ENCODE peak calls at places on chromosomes 1 and 21, in five cellular contexts. One of them, this sample, is unnamed.

GRCh38 chr1:206464456-206464964 is 5.8 kb upstream of the IKBKE start:
- DNase-seq in heart right ventricle: no peak
- DNase-seq in MCF 10A: peak
- DNase-seq in A549: peak
- DNase-seq in HuH-7.5: no peak
- DNase-seq in this sample: no peak

GRCh38 chr1:211928993-211929637 is 98.6 kb upstream of the LPGAT1 start:
- DNase-seq in heart right ventricle: no peak
- DNase-seq in MCF 10A: peak
- DNase-seq in A549: peak
- DNase-seq in HuH-7.5: peak
- DNase-seq in this sample: peak

GRCh38 chr1:156076609-156077429 is 5.4 kb downstream of the MEX3A start:
- DNase-seq in heart right ventricle: peak
- DNase-seq in MCF 10A: no peak
- DNase-seq in A549: no peak
- DNase-seq in HuH-7.5: no peak
- DNase-seq in this sample: no peak

GRCh38 chr1:150621497-150622113 is 7.8 kb downstream of the ENSA start:
- DNase-seq in heart right ventricle: no peak
- DNase-seq in MCF 10A: peak
- DNase-seq in A549: peak
- DNase-seq in HuH-7.5: no peak
- DNase-seq in this sample: no peak

GRCh38 chr1:16254263-16254948 is 17.4 kb upstream of the CPLANE2 start:
- DNase-seq in heart right ventricle: no peak
- DNase-seq in MCF 10A: no peak
- DNase-seq in A549: no peak
- DNase-seq in HuH-7.5: no peak
- DNase-seq in this sample: no peak

GRCh38 chr1:19644761-19645543 is 841 bp downstream of the NBL1 start:
- DNase-seq in heart right ventricle: peak
- DNase-seq in MCF 10A: peak
- DNase-seq in A549: no peak
- DNase-seq in HuH-7.5: peak
- DNase-seq in this sample: peak

GRCh38 chr1:226862900-226863299 is 7.5 kb upstream of the PSEN2 start:
- DNase-seq in heart right ventricle: no peak
- DNase-seq in MCF 10A: peak
- DNase-seq in A549: peak
- DNase-seq in HuH-7.5: no peak
- DNase-seq in this sample: no peak

GRCh38 chr1:199684686-199685273 is 342.7 kb upstream of the NR5A2 start:
- DNase-seq in heart right ventricle: no peak
- DNase-seq in MCF 10A: peak
- DNase-seq in A549: peak
- DNase-seq in HuH-7.5: peak
- DNase-seq in this sample: peak

GRCh38 chr21:21481238-21481637 is 483.0 kb downstream of the NCAM2 start:
- DNase-seq in heart right ventricle: no peak
- DNase-seq in MCF 10A: no peak
- DNase-seq in A549: no peak
- DNase-seq in HuH-7.5: no peak
- DNase-seq in this sample: no peak

GRCh38 chr21:41761211-41762181 is 5.4 kb downstream of the RIPK4 start:
- DNase-seq in heart right ventricle: peak
- DNase-seq in MCF 10A: peak
- DNase-seq in A549: peak
- DNase-seq in HuH-7.5: no peak
- DNase-seq in this sample: peak

GRCh38 chr1:192795913-192796312 is 12.9 kb upstream of the RGS2 start:
- DNase-seq in heart right ventricle: no peak
- DNase-seq in MCF 10A: no peak
- DNase-seq in A549: no peak
- DNase-seq in HuH-7.5: no peak
- DNase-seq in this sample: no peak

GRCh38 chr1:246567258-246568235 is 1.3 kb downstream of the CNST start:
- DNase-seq in heart right ventricle: no peak
- DNase-seq in MCF 10A: peak
- DNase-seq in A549: peak
- DNase-seq in HuH-7.5: no peak
- DNase-seq in this sample: no peak

GRCh38 chr1:37485902-37486679 is 11.7 kb downstream of the ZC3H12A start:
- DNase-seq in heart right ventricle: no peak
- DNase-seq in MCF 10A: peak
- DNase-seq in A549: peak
- DNase-seq in HuH-7.5: no peak
- DNase-seq in this sample: no peak

GRCh38 chr1:98322966-98323365 is 338.6 kb upstream of the SNX7 start:
- DNase-seq in heart right ventricle: no peak
- DNase-seq in MCF 10A: no peak
- DNase-seq in A549: no peak
- DNase-seq in HuH-7.5: no peak
- DNase-seq in this sample: no peak

GRCh38 chr1:97489834-97490233 is 431.0 kb downstream of the DPYD start:
- DNase-seq in heart right ventricle: no peak
- DNase-seq in MCF 10A: peak
- DNase-seq in A549: peak
- DNase-seq in HuH-7.5: no peak
- DNase-seq in this sample: no peak

GRCh38 chr1:91026320-91026719 is 4.5 kb upstream of the ZNF644 start:
- DNase-seq in heart right ventricle: no peak
- DNase-seq in MCF 10A: no peak
- DNase-seq in A549: no peak
- DNase-seq in HuH-7.5: peak
- DNase-seq in this sample: no peak

GRCh38 chr1:213779228-213779627 is 208.5 kb upstream of the PROX1 start:
- DNase-seq in heart right ventricle: no peak
- DNase-seq in MCF 10A: peak
- DNase-seq in A549: peak
- DNase-seq in HuH-7.5: no peak
- DNase-seq in this sample: no peak

GRCh38 chr1:237999426-238000052 is 108.8 kb upstream of the ZP4 start:
- DNase-seq in heart right ventricle: no peak
- DNase-seq in MCF 10A: no peak
- DNase-seq in A549: no peak
- DNase-seq in HuH-7.5: no peak
- DNase-seq in this sample: peak

GRCh38 chr1:216045400-216045799 is 377.8 kb downstream of the USH2A start:
- DNase-seq in heart right ventricle: no peak
- DNase-seq in MCF 10A: peak
- DNase-seq in A549: no peak
- DNase-seq in HuH-7.5: no peak
- DNase-seq in this sample: no peak

This sample was measured in HAP-1.